ENCODE peak calls at places on chromosomes 6 and 20, in seven cellular contexts. One of them, this sample, is unnamed.
A peak's percentile ranks its signal among the peaks of the same experiment; 100 is the strongest.

GRCh38 chr6:37319156-37319555 is 34.6 kb upstream of the RNF8 start:
- DNase-seq in AG10803: peak; percentile 12
- DNase-seq in SK-N-SH: peak; percentile 68
- DNase-seq in fibroblast of pulmonary artery: no peak
- DNase-seq in cardiac muscle cell: no peak
- DNase-seq in CD8-positive, alpha-beta T cell: no peak
- DNase-seq in heart left ventricle: no peak
- DNase-seq in this sample: no peak

GRCh38 chr6:151641028-151641427 is 147.2 kb downstream of the CCDC170 start:
- DNase-seq in AG10803: no peak
- DNase-seq in SK-N-SH: no peak
- DNase-seq in fibroblast of pulmonary artery: no peak
- DNase-seq in cardiac muscle cell: no peak
- DNase-seq in CD8-positive, alpha-beta T cell: no peak
- DNase-seq in heart left ventricle: no peak
- DNase-seq in this sample: no peak

GRCh38 chr6:72348926-72349325 is 272.9 kb upstream of the KCNQ5 start:
- DNase-seq in AG10803: peak; percentile 22
- DNase-seq in SK-N-SH: no peak
- DNase-seq in fibroblast of pulmonary artery: peak; percentile 60
- DNase-seq in cardiac muscle cell: no peak
- DNase-seq in CD8-positive, alpha-beta T cell: no peak
- DNase-seq in heart left ventricle: no peak
- DNase-seq in this sample: peak; percentile 46

GRCh38 chr20:37390891-37391525 is 45.1 kb downstream of the SRC start:
- DNase-seq in AG10803: no peak
- DNase-seq in SK-N-SH: peak; percentile 19
- DNase-seq in fibroblast of pulmonary artery: no peak
- DNase-seq in cardiac muscle cell: no peak
- DNase-seq in CD8-positive, alpha-beta T cell: no peak
- DNase-seq in heart left ventricle: peak; percentile 44
- DNase-seq in this sample: no peak

GRCh38 chr6:162443101-162443500 is 284.5 kb downstream of the PRKN start:
- DNase-seq in AG10803: no peak
- DNase-seq in SK-N-SH: no peak
- DNase-seq in fibroblast of pulmonary artery: no peak
- DNase-seq in cardiac muscle cell: no peak
- DNase-seq in CD8-positive, alpha-beta T cell: no peak
- DNase-seq in heart left ventricle: no peak
- DNase-seq in this sample: no peak

GRCh38 chr6:113630738-113631535 is 226.2 kb upstream of the MARCKS start:
- DNase-seq in AG10803: peak; percentile 73
- DNase-seq in SK-N-SH: no peak
- DNase-seq in fibroblast of pulmonary artery: peak; percentile 85
- DNase-seq in cardiac muscle cell: peak; percentile 24
- DNase-seq in CD8-positive, alpha-beta T cell: no peak
- DNase-seq in heart left ventricle: no peak
- DNase-seq in this sample: peak; percentile 60

GRCh38 chr20:57517904-57518303 is 7.0 kb downstream of the CTCFL start:
- DNase-seq in AG10803: no peak
- DNase-seq in SK-N-SH: no peak
- DNase-seq in fibroblast of pulmonary artery: no peak
- DNase-seq in cardiac muscle cell: no peak
- DNase-seq in CD8-positive, alpha-beta T cell: no peak
- DNase-seq in heart left ventricle: no peak
- DNase-seq in this sample: no peak

GRCh38 chr20:50027611-50028105 is 44.9 kb downstream of the SNAI1 start:
- DNase-seq in AG10803: peak; percentile 90
- DNase-seq in SK-N-SH: peak; percentile 92
- DNase-seq in fibroblast of pulmonary artery: peak; percentile 94
- DNase-seq in cardiac muscle cell: no peak
- DNase-seq in CD8-positive, alpha-beta T cell: no peak
- DNase-seq in heart left ventricle: peak; percentile 88
- DNase-seq in this sample: peak; percentile 90

GRCh38 chr6:148335582-148335981 is 7.1 kb upstream of the SASH1 start:
- DNase-seq in AG10803: peak; percentile 72
- DNase-seq in SK-N-SH: peak; percentile 14
- DNase-seq in fibroblast of pulmonary artery: peak; percentile 52
- DNase-seq in cardiac muscle cell: no peak
- DNase-seq in CD8-positive, alpha-beta T cell: no peak
- DNase-seq in heart left ventricle: no peak
- DNase-seq in this sample: peak; percentile 69

GRCh38 chr6:160992323-160993314 is 1.1 kb downstream of the MAP3K4 start:
- DNase-seq in AG10803: peak; percentile 80
- DNase-seq in SK-N-SH: peak; percentile 69
- DNase-seq in fibroblast of pulmonary artery: peak; percentile 76
- DNase-seq in cardiac muscle cell: peak; percentile 79
- DNase-seq in CD8-positive, alpha-beta T cell: peak; percentile 19
- DNase-seq in heart left ventricle: no peak
- DNase-seq in this sample: peak; percentile 80

GRCh38 chr20:18377896-18378481 is 88.8 kb downstream of the DZANK1 start:
- DNase-seq in AG10803: no peak
- DNase-seq in SK-N-SH: no peak
- DNase-seq in fibroblast of pulmonary artery: no peak
- DNase-seq in cardiac muscle cell: no peak
- DNase-seq in CD8-positive, alpha-beta T cell: no peak
- DNase-seq in heart left ventricle: no peak
- DNase-seq in this sample: no peak

GRCh38 chr6:116278853-116279231 is 888 bp downstream of the TSPYL1 start:
- DNase-seq in AG10803: no peak
- DNase-seq in SK-N-SH: peak; percentile 44
- DNase-seq in fibroblast of pulmonary artery: peak; percentile 67
- DNase-seq in cardiac muscle cell: no peak
- DNase-seq in CD8-positive, alpha-beta T cell: no peak
- DNase-seq in heart left ventricle: peak; percentile 72
- DNase-seq in this sample: peak; percentile 59

GRCh38 chr20:49768204-49769124 is 44.2 kb upstream of the SLC9A8 start:
- DNase-seq in AG10803: peak; percentile 97
- DNase-seq in SK-N-SH: no peak
- DNase-seq in fibroblast of pulmonary artery: peak; percentile 99
- DNase-seq in cardiac muscle cell: no peak
- DNase-seq in CD8-positive, alpha-beta T cell: no peak
- DNase-seq in heart left ventricle: no peak
- DNase-seq in this sample: peak; percentile 97

GRCh38 chr20:59055302-59055701 is 12.7 kb upstream of the PRELID3B start:
- DNase-seq in AG10803: no peak
- DNase-seq in SK-N-SH: no peak
- DNase-seq in fibroblast of pulmonary artery: peak; percentile 47
- DNase-seq in cardiac muscle cell: no peak
- DNase-seq in CD8-positive, alpha-beta T cell: no peak
- DNase-seq in heart left ventricle: no peak
- DNase-seq in this sample: peak; percentile 46

GRCh38 chr6:131061041-131061770 is 1.8 kb downstream of the EPB41L2 start:
- DNase-seq in AG10803: peak; percentile 40
- DNase-seq in SK-N-SH: no peak
- DNase-seq in fibroblast of pulmonary artery: peak; percentile 55
- DNase-seq in cardiac muscle cell: peak; percentile 58
- DNase-seq in CD8-positive, alpha-beta T cell: no peak
- DNase-seq in heart left ventricle: no peak
- DNase-seq in this sample: peak; percentile 66
- H3K4me3 ChIP-seq in AG10803: peak overlapping the region; percentile 91
- H3K4me3 ChIP-seq in SK-N-SH: no peak overlapping the region
- H3K4me3 ChIP-seq in fibroblast of pulmonary artery: peak overlapping the region; percentile 82
- H3K4me3 ChIP-seq in cardiac muscle cell: peak overlapping the region; percentile 97
- H3K4me3 ChIP-seq in CD8-positive, alpha-beta T cell: no peak overlapping the region
- H3K4me3 ChIP-seq in heart left ventricle: peak overlapping the region; percentile 99
- H3K4me3 ChIP-seq in this sample: peak overlapping the region; percentile 83

GRCh38 chr6:150236544-150236943 is 93.7 kb downstream of the PPP1R14C start:
- DNase-seq in AG10803: no peak
- DNase-seq in SK-N-SH: no peak
- DNase-seq in fibroblast of pulmonary artery: no peak
- DNase-seq in cardiac muscle cell: no peak
- DNase-seq in CD8-positive, alpha-beta T cell: no peak
- DNase-seq in heart left ventricle: no peak
- DNase-seq in this sample: no peak

GRCh38 chr6:150237626-150238025 is 94.8 kb downstream of the PPP1R14C start:
- DNase-seq in AG10803: no peak
- DNase-seq in SK-N-SH: no peak
- DNase-seq in fibroblast of pulmonary artery: no peak
- DNase-seq in cardiac muscle cell: no peak
- DNase-seq in CD8-positive, alpha-beta T cell: no peak
- DNase-seq in heart left ventricle: no peak
- DNase-seq in this sample: no peak

GRCh38 chr6:150238294-150238693 is 95.5 kb downstream of the PPP1R14C start:
- DNase-seq in AG10803: peak; percentile 29
- DNase-seq in SK-N-SH: peak; percentile 6
- DNase-seq in fibroblast of pulmonary artery: peak; percentile 27
- DNase-seq in cardiac muscle cell: no peak
- DNase-seq in CD8-positive, alpha-beta T cell: no peak
- DNase-seq in heart left ventricle: peak; percentile 76
- DNase-seq in this sample: peak; percentile 27

GRCh38 chr6:150235218-150235617 is 92.4 kb downstream of the PPP1R14C start:
- DNase-seq in AG10803: no peak
- DNase-seq in SK-N-SH: no peak
- DNase-seq in fibroblast of pulmonary artery: no peak
- DNase-seq in cardiac muscle cell: no peak
- DNase-seq in CD8-positive, alpha-beta T cell: no peak
- DNase-seq in heart left ventricle: no peak
- DNase-seq in this sample: no peak

GRCh38 chr6:150236114-150236513 is 93.3 kb downstream of the PPP1R14C start:
- DNase-seq in AG10803: no peak
- DNase-seq in SK-N-SH: no peak
- DNase-seq in fibroblast of pulmonary artery: no peak
- DNase-seq in cardiac muscle cell: no peak
- DNase-seq in CD8-positive, alpha-beta T cell: no peak
- DNase-seq in heart left ventricle: no peak
- DNase-seq in this sample: no peak
- TF ChIP-seq CTCF in AG10803: no peak
- TF ChIP-seq CTCF in SK-N-SH: no peak
- TF ChIP-seq CTCF in fibroblast of pulmonary artery: no peak
- TF ChIP-seq CTCF in cardiac muscle cell: no peak
- TF ChIP-seq CTCF in CD8-positive, alpha-beta T cell: no peak
- TF ChIP-seq CTCF in heart left ventricle: no peak
- TF ChIP-seq CTCF in this sample: no peak

GRCh38 chr20:21101453-21102251 is 4.5 kb downstream of the LINC00237 start:
- DNase-seq in AG10803: no peak
- DNase-seq in SK-N-SH: peak; percentile 54
- DNase-seq in fibroblast of pulmonary artery: no peak
- DNase-seq in cardiac muscle cell: no peak
- DNase-seq in CD8-positive, alpha-beta T cell: no peak
- DNase-seq in heart left ventricle: no peak
- DNase-seq in this sample: no peak
- H3K4me3 ChIP-seq in AG10803: no peak overlapping the region
- H3K4me3 ChIP-seq in SK-N-SH: no peak overlapping the region
- H3K4me3 ChIP-seq in fibroblast of pulmonary artery: no peak overlapping the region
- H3K4me3 ChIP-seq in cardiac muscle cell: peak overlapping the region; percentile 10
- H3K4me3 ChIP-seq in CD8-positive, alpha-beta T cell: peak overlapping the region; percentile 66
- H3K4me3 ChIP-seq in heart left ventricle: peak overlapping the region; percentile 43
- H3K4me3 ChIP-seq in this sample: no peak overlapping the region

DNA sequence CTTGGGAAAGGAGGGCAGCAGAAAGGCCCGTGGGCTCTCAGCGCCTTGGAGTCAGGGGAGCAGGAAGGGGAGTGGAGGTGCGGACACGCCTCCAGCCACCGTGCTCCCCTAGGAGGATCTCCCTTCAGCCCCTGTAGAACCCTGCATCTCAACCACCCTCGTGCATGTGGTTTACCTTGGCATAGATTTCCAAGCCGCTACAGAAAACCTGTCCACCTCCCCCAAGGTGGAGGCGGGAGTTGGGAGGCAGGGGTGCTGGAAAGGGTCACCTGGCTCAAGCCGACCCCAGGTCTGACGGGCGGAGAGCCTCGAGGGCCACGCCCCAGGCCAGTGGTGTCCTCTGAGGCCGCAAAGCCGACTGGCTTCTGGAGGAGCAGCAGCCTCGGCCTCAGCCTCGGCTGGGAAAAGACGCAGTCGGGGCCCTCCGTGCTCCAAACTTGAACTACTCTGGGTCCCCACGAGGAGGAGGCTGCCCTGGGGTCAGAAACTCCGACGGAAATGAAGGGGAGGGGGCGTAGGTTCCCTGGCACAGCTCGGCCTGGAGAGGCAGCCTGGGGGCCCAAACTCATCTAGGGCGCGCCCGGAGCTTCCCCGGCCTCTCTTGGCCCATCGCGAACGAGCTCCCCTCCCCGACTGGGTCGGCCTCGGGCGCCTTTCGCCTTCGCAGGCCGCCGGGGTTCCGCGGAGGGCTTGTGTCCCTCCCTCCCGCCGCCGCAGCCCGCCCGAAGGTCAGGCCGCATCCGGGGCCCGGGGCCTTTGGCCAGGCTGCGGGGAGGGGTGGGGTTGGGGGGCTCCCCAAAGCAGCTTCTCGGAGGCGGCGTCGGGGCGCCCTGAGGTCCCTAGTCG is 6.3 kb upstream of the FOXF2 start:
- DNase-seq in AG10803: no peak
- DNase-seq in SK-N-SH: no peak
- DNase-seq in fibroblast of pulmonary artery: no peak
- DNase-seq in cardiac muscle cell: no peak
- DNase-seq in CD8-positive, alpha-beta T cell: no peak
- DNase-seq in heart left ventricle: no peak
- DNase-seq in this sample: no peak
- TF ChIP-seq CTCF in AG10803: no peak
- TF ChIP-seq CTCF in SK-N-SH: no peak
- TF ChIP-seq CTCF in fibroblast of pulmonary artery: no peak
- TF ChIP-seq CTCF in cardiac muscle cell: no peak
- TF ChIP-seq CTCF in CD8-positive, alpha-beta T cell: no peak
- TF ChIP-seq CTCF in heart left ventricle: no peak
- TF ChIP-seq CTCF in this sample: no peak

DNA sequence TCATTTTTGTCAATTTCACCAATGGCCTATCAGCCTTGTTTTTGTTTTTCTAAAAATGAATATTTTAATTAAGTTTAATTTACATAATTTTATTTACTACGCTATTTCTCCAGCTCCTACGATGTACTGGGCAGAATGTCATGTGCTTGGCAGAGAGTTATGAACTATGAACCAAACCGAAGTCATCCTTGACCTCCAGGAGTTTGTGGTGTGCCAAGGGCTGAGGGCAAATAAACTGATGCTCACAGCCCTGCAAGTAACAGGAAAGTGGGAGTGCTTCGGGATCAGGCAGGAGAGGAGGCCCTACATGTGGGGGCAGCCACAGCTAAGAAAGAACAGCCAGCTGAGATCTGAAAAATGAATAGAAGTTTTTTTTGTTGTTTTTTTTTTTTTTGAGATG is 38.6 kb downstream of the ZNF217 start:
- DNase-seq in AG10803: no peak
- DNase-seq in SK-N-SH: no peak
- DNase-seq in fibroblast of pulmonary artery: peak; percentile 28
- DNase-seq in cardiac muscle cell: no peak
- DNase-seq in CD8-positive, alpha-beta T cell: no peak
- DNase-seq in heart left ventricle: no peak
- DNase-seq in this sample: no peak
- H3K4me3 ChIP-seq in AG10803: no peak overlapping the region
- H3K4me3 ChIP-seq in SK-N-SH: no peak overlapping the region
- H3K4me3 ChIP-seq in fibroblast of pulmonary artery: no peak overlapping the region
- H3K4me3 ChIP-seq in cardiac muscle cell: no peak overlapping the region
- H3K4me3 ChIP-seq in CD8-positive, alpha-beta T cell: no peak overlapping the region
- H3K4me3 ChIP-seq in heart left ventricle: no peak overlapping the region
- H3K4me3 ChIP-seq in this sample: no peak overlapping the region

GRCh38 chr20:32637311-32637710 is 36.4 kb downstream of the C20orf203 start:
- DNase-seq in AG10803: no peak
- DNase-seq in SK-N-SH: no peak
- DNase-seq in fibroblast of pulmonary artery: no peak
- DNase-seq in cardiac muscle cell: no peak
- DNase-seq in CD8-positive, alpha-beta T cell: no peak
- DNase-seq in heart left ventricle: no peak
- DNase-seq in this sample: no peak
- TF ChIP-seq CTCF in AG10803: no peak
- TF ChIP-seq CTCF in SK-N-SH: no peak
- TF ChIP-seq CTCF in fibroblast of pulmonary artery: no peak
- TF ChIP-seq CTCF in cardiac muscle cell: no peak
- TF ChIP-seq CTCF in CD8-positive, alpha-beta T cell: no peak
- TF ChIP-seq CTCF in heart left ventricle: no peak
- TF ChIP-seq CTCF in this sample: no peak